ENCODE peak calls at places on chromosomes 2 and 18, in nine cellular contexts. Y, R, G, E, L, S, M, D and J are unnamed samples.

GRCh38 chr2:81739971-81740370 is 1435.4 kb upstream of the LRRTM1 start:
- DNase-seq in Y (no peak), R (no peak), G (no peak), E (no peak), L (no peak), S (no peak), M (no peak), D (no peak), J (no peak)

GRCh38 chr2:230023313-230023712 is 45.4 kb downstream of the SLC16A14 start:
- DNase-seq in Y (no peak), R (no peak), G (no peak), E (no peak), L (no peak), S (no peak), M (no peak), D (no peak), J (no peak)

GRCh38 chr2:152573168-152573567 is 144.1 kb downstream of the PRPF40A start:
- DNase-seq in Y (no peak), R (no peak), G (peak; percentile 12), E (peak; percentile 61), L (no peak), S (peak; percentile 75), M (no peak), D (peak; percentile 78), J (peak; percentile 86)

GRCh38 chr18:64011513-64011912 is 41.6 kb downstream of the SERPINB8 start:
- DNase-seq in Y (no peak), R (no peak), G (no peak), E (no peak), L (no peak), S (no peak), M (no peak), D (no peak), J (no peak)

GRCh38 chr2:189506514-189506976 is 65.3 kb downstream of the WDR75 start:
- DNase-seq in Y (no peak), R (peak; percentile 64), G (no peak), E (no peak), L (no peak), S (no peak), M (no peak), D (no peak), J (peak; percentile 67)

GRCh38 chr18:79765491-79766245 is 32.1 kb upstream of the KCNG2 start:
- DNase-seq in Y (peak; percentile 3), R (no peak), G (no peak), E (no peak), L (no peak), S (no peak), M (no peak), D (no peak), J (no peak)

GRCh38 chr2:132605236-132606180 is 64.5 kb downstream of the LYPD1 start:
- DNase-seq in Y (no peak), R (no peak), G (no peak), E (no peak), L (no peak), S (no peak), M (no peak), D (no peak), J (no peak)

GRCh38 chr2:190488516-190489220 is 45.9 kb downstream of the NEMP2 start:
- DNase-seq in Y (no peak), R (no peak), G (no peak), E (no peak), L (no peak), S (no peak), M (no peak), D (no peak), J (no peak)

GRCh38 chr18:10518595-10519273 is 7.1 kb upstream of the NAPG start:
- DNase-seq in Y (peak; percentile 27), R (peak; percentile 56), G (no peak), E (peak; percentile 49), L (peak; percentile 72), S (peak; percentile 25), M (peak; percentile 53), D (no peak), J (no peak)

GRCh38 chr18:32714571-32715148 is 58.2 kb downstream of the KLHL14 start:
- DNase-seq in Y (peak; percentile 31), R (peak; percentile 81), G (no peak), E (peak; percentile 66), L (no peak), S (no peak), M (no peak), D (no peak), J (peak; percentile 76)

GRCh38 chr2:177525351-177525750 is 132.8 kb downstream of the AGPS start:
- DNase-seq in Y (no peak), R (no peak), G (no peak), E (no peak), L (no peak), S (no peak), M (no peak), D (no peak), J (no peak)

GRCh38 chr2:117968724-117969121 is 45.1 kb downstream of the CCDC93 start:
- DNase-seq in Y (no peak), R (no peak), G (no peak), E (no peak), L (no peak), S (no peak), M (no peak), D (no peak), J (no peak)

GRCh38 chr2:230219419-230220331 is at the start of gene SP110:
- DNase-seq in Y (peak; percentile 86), R (peak; percentile 81), G (peak; percentile 86), E (peak; percentile 91), L (peak; percentile 78), S (peak; percentile 54), M (peak; percentile 65), D (peak; percentile 95), J (peak; percentile 96)

GRCh38 chr2:159185401-159186130 is 100.9 kb downstream of the WDSUB1 start:
- DNase-seq in Y (no peak), R (peak; percentile 44), G (no peak), E (no peak), L (no peak), S (no peak), M (no peak), D (no peak), J (peak; percentile 22)

GRCh38 chr18:59629894-59630293 is 67.3 kb downstream of the CCBE1 start:
- DNase-seq in Y (no peak), R (no peak), G (no peak), E (peak; percentile 28), L (peak; percentile 49), S (no peak), M (peak; percentile 30), D (no peak), J (no peak)

GRCh38 chr2:3847397-3848052 is 144.2 kb downstream of the DCDC2C start:
- DNase-seq in Y (no peak), R (no peak), G (no peak), E (no peak), L (no peak), S (no peak), M (no peak), D (no peak), J (no peak)

GRCh38 chr2:72886505-72887031 is 640 bp upstream of the SPR start:
- DNase-seq in Y (no peak), R (no peak), G (no peak), E (no peak), L (no peak), S (no peak), M (no peak), D (no peak), J (peak; percentile 37)
- H3K4me3 ChIP-seq in Y (peak overlapping the region; percentile 68), R (peak overlapping the region; percentile 73), G (peak overlapping the region; percentile 70), E (no peak overlapping the region), L (peak overlapping the region; percentile 73), S (peak overlapping the region; percentile 88), M (peak overlapping the region; percentile 83), D (peak overlapping the region; percentile 82), J (peak overlapping the region; percentile 60)

GRCh38 chr2:29109246-29109645 is 6.0 kb upstream of the CLIP4 start:
- DNase-seq in Y (no peak), R (no peak), G (no peak), E (no peak), L (no peak), S (no peak), M (no peak), D (no peak), J (no peak)

GRCh38 chr2:29113027-29113686 is 2.1 kb upstream of the CLIP4 start:
- DNase-seq in Y (no peak), R (no peak), G (no peak), E (no peak), L (no peak), S (peak; percentile 48), M (no peak), D (no peak), J (peak; percentile 55)

GRCh38 chr2:29112379-29112778 is 2.8 kb upstream of the CLIP4 start:
- DNase-seq in Y (no peak), R (no peak), G (no peak), E (no peak), L (no peak), S (no peak), M (no peak), D (no peak), J (no peak)

GRCh38 chr2:29108225-29108624 is 7.0 kb upstream of the CLIP4 start:
- DNase-seq in Y (no peak), R (no peak), G (no peak), E (no peak), L (no peak), S (no peak), M (no peak), D (no peak), J (peak; percentile 95)

GRCh38 chr2:29110916-29111315 is 4.3 kb upstream of the CLIP4 start:
- DNase-seq in Y (no peak), R (no peak), G (no peak), E (no peak), L (no peak), S (no peak), M (no peak), D (no peak), J (peak; percentile 81)
- H3K36me3 ChIP-seq in Y (no peaks in the 10 kb centered on the region), R (no peaks in the 10 kb centered on the region), G (no peaks in the 10 kb centered on the region), E (no peaks in the 10 kb centered on the region), L (no peaks in the 10 kb centered on the region), S (no peaks in the 10 kb centered on the region), M (no peaks in the 10 kb centered on the region), D (no peaks in the 10 kb centered on the region), J (no peaks in the 10 kb centered on the region)

DNA sequence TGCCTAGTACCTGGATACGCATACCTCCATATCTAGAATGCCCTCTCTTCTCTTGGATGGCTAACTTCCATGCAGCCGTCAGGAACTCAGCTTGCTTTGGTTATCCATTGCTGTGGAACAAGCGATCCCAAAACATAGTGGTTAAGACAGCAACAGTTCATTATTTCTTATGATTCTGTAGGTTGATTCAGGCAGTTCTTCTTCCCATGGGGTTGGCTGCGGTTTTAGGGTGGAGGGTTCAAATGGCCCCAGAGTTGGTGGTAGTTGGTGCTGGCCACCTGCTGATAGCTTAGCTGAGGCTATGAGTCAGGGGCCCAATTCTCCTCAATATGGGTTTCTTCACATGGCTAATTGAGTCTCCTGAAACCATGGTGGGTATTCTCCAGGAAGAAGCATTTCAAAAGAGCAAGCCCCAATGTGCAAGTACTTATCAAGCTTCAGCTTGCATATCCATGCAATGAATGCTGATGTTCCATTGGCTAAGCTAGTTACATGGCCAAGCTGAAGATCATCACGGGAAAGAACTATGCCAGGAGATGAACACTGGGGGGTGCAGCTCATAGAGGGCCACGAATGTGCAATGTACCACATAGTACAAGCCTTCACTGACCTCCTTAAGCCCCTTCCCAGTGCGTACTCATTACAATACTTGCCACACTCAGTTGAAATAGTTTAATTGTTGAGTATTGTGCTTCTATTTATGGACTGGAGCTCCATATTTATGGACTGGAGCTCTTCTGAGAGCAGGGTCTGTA is 10.0 kb upstream of the RHOB start:
- DNase-seq in Y (peak; percentile 3), R (no peak), G (no peak), E (no peak), L (no peak), S (no peak), M (no peak), D (no peak), J (no peak)
- TF ChIP-seq CTCF in Y (no peak), R (no peak), G (no peak), E (no peak), L (no peak), S (no peak), M (no peak), D (no peak), J (no peak)

GRCh38 chr2:240438810-240439697 is 3.6 kb downstream of the GPC1 start:
- DNase-seq in Y (no peak), R (no peak), G (no peak), E (no peak), L (peak; percentile 79), S (peak; percentile 62), M (peak; percentile 49), D (no peak), J (no peak)
- H3K4me3 ChIP-seq in Y (no peak overlapping the region), R (no peak overlapping the region), G (no peak overlapping the region), E (no peak overlapping the region), L (no peak overlapping the region), S (no peak overlapping the region), M (peak overlapping the region; percentile 87), D (no peak overlapping the region), J (no peak overlapping the region)